ENCODE peak calls at places on chromosomes 13 and 19, in seven cellular contexts. H is Ammon's horn; E is heart right ventricle; U is mesothelial cell of epicardium; D is left lung; F is activated T-helper 1 cell treated with anti-CD3 and anti-CD28 coated beads, Interleukin-2, amount 50 U/mL, for 16 hours; Y is GM04504. Z is an unnamed sample.

GRCh38 chr13:56718791-56719190 is 421.9 kb upstream of the PRR20A start:
- DNase-seq in H (no peak), E (no peak), U (no peak), D (no peak), F (no peak), Y (no peak), Z (no peak)

GRCh38 chr19:33416307-33417215 is 43.1 kb downstream of the CEBPG start:
- DNase-seq in H (peak; percentile 60), E (peak; percentile 57), U (peak; percentile 48), D (peak; percentile 82), F (peak; percentile 31), Y (no peak), Z (peak; percentile 87)

GRCh38 chr13:80070024-80070703 is 270.8 kb downstream of the SPRY2 start:
- DNase-seq in H (no peak), E (no peak), U (no peak), D (no peak), F (no peak), Y (no peak), Z (peak; percentile 20)

GRCh38 chr13:39037880-39038568 is at the start of the genes NHLRC3 and PROSER1:
- DNase-seq in H (peak; percentile 97), E (peak; percentile 87), U (peak; percentile 66), D (peak; percentile 95), F (peak; percentile 56), Y (peak; percentile 91), Z (peak; percentile 88)

GRCh38 chr19:54905908-54906511 is at the start of gene NCR1:
- DNase-seq in H (no peak), E (no peak), U (no peak), D (no peak), F (no peak), Y (no peak), Z (no peak)

GRCh38 chr13:33381906-33382305 is 96.4 kb upstream of the STARD13 start:
- DNase-seq in H (no peak), E (no peak), U (no peak), D (no peak), F (no peak), Y (no peak), Z (no peak)

GRCh38 chr19:52665529-52665928 is 27.4 kb upstream of the ZNF83 start:
- DNase-seq in H (no peak), E (no peak), U (no peak), D (no peak), F (no peak), Y (no peak), Z (no peak)

GRCh38 chr19:8161135-8161646 is 11.8 kb upstream of the FBN3 start:
- DNase-seq in H (peak; percentile 16), E (no peak), U (no peak), D (no peak), F (no peak), Y (no peak), Z (peak; percentile 56)

GRCh38 chr13:50309872-50310594 is 294.8 kb downstream of the KCNRG start:
- DNase-seq in H (no peak), E (no peak), U (no peak), D (no peak), F (no peak), Y (no peak), Z (no peak)

GRCh38 chr13:93029536-93029935 is 197.1 kb upstream of the GPC6 start:
- DNase-seq in H (no peak), E (no peak), U (no peak), D (no peak), F (no peak), Y (no peak), Z (no peak)